ENCODE peak calls at places on chromosome 18, in six cellular contexts. S is cardiac muscle cell, W is A549, Q is tibial artery, N is OCI-LY7, C is PC-3. M is an unnamed sample.

GRCh38 chr18:60044290-60045006 is 144.7 kb downstream of the PMAIP1 start:
- DNase-seq in S (no peak), C (peak; percentile 90), W (peak; percentile 17), Q (no peak), N (no peak), M (peak; percentile 66)

GRCh38 chr18:68742206-68742605 is 27.3 kb upstream of the TMX3 start:
- DNase-seq in Q (no peak), W (no peak), S (no peak), N (no peak), C (no peak), M (no peak)

GRCh38 chr18:79400591-79401381 is 5.1 kb downstream of the NFATC1 start:
- DNase-seq in W (no peak), S (peak; percentile 34), Q (no peak), C (no peak), N (peak; percentile 38), M (no peak)

GRCh38 chr18:55657572-55658331 is 69.8 kb upstream of the TCF4 start:
- DNase-seq in N (no peak), S (no peak), C (no peak), W (no peak), Q (no peak), M (no peak)

GRCh38 chr18:23879966-23880565 is 134.5 kb upstream of the TTC39C start:
- DNase-seq in Q (no peak), N (no peak), S (no peak), C (no peak), W (no peak), M (no peak)

GRCh38 chr18:80193701-80194100 is 53.6 kb downstream of the PARD6G start:
- DNase-seq in S (no peak), C (no peak), W (no peak), Q (no peak), N (no peak), M (no peak)

GRCh38 chr18:31555971-31556747 is 35.5 kb upstream of the TTR start:
- DNase-seq in S (peak; percentile 68), W (peak; percentile 25), C (peak; percentile 64), Q (no peak), N (peak; percentile 69), M (peak; percentile 25)

GRCh38 chr18:46506974-46507373 is 150.0 kb downstream of the LOXHD1 start:
- DNase-seq in Q (no peak), W (no peak), N (no peak), S (no peak), C (no peak), M (no peak)

GRCh38 chr18:74392323-74392722 is 64.8 kb downstream of the DIPK1C start:
- DNase-seq in Q (no peak), N (no peak), C (no peak), S (no peak), W (no peak), M (no peak)

GRCh38 chr18:22439447-22439846 is 21.7 kb upstream of the CTAGE1 start:
- DNase-seq in Q (no peak), W (no peak), C (peak; percentile 19), N (no peak), S (no peak), M (no peak)

GRCh38 chr18:36284671-36285295 is 12.7 kb upstream of the FHOD3 start:
- DNase-seq in N (peak; percentile 52), C (peak; percentile 55), Q (peak; percentile 45), W (peak; percentile 20), S (peak; percentile 67), M (no peak)

GRCh38 chr18:41347057-41347456 is 608.0 kb upstream of the PIK3C3 start:
- DNase-seq in W (no peak), C (no peak), N (no peak), Q (no peak), S (no peak), M (no peak)

GRCh38 chr18:55233850-55234249 is 274.6 kb upstream of the CCDC68 start:
- DNase-seq in W (no peak), Q (no peak), C (peak; percentile 32), S (no peak), N (no peak), M (no peak)

GRCh38 chr18:30271716-30272115 is 770.8 kb downstream of the DSC3 start:
- DNase-seq in C (peak; percentile 50), W (no peak), Q (no peak), S (no peak), N (no peak), M (no peak)

GRCh38 chr18:26802330-26803200 is 62.9 kb downstream of the AQP4 start:
- DNase-seq in C (peak; percentile 6), Q (no peak), N (no peak), S (no peak), W (no peak), M (no peak)

GRCh38 chr18:26806224-26806623 is 59.3 kb downstream of the AQP4 start:
- DNase-seq in Q (no peak), W (no peak), S (peak; percentile 6), N (no peak), C (no peak), M (no peak)

GRCh38 chr18:26804474-26804873 is 61.0 kb downstream of the AQP4 start:
- DNase-seq in W (no peak), Q (no peak), C (no peak), N (no peak), S (peak; percentile 47), M (no peak)

GRCh38 chr18:26803643-26804042 is 61.9 kb downstream of the AQP4 start:
- DNase-seq in N (peak; percentile 14), C (no peak), W (no peak), S (peak; percentile 27), Q (no peak), M (no peak)
- TF ChIP-seq CTCF in N (peak; percentile 57), C (no peak), W (no peak), S (no peak), Q (no peak), M (no peak)

GRCh38 chr18:61528961-61529360 is 195.7 kb downstream of the CDH20 start:
- DNase-seq in S (no peak), N (no peak), C (no peak), W (no peak), Q (no peak), M (no peak)

GRCh38 chr18:61531891-61532290 is 198.7 kb downstream of the CDH20 start:
- DNase-seq in W (no peak), C (no peak), Q (no peak), S (no peak), N (no peak), M (no peak)

GRCh38 chr18:61535401-61535800 is 202.2 kb downstream of the CDH20 start:
- DNase-seq in C (no peak), S (no peak), W (no peak), Q (no peak), N (no peak), M (no peak)

GRCh38 chr18:61530681-61531080 is 197.5 kb downstream of the CDH20 start:
- DNase-seq in W (no peak), S (no peak), Q (no peak), C (no peak), N (no peak), M (no peak)

GRCh38 chr18:61531182-61531581 is 198.0 kb downstream of the CDH20 start:
- DNase-seq in W (no peak), C (no peak), N (no peak), S (no peak), Q (no peak), M (no peak)
- H3K4me3 ChIP-seq in W (no peak overlapping the region), C (no peak overlapping the region), N (no peak overlapping the region), S (no peak overlapping the region), Q (no peak overlapping the region), M (no peak overlapping the region)

DNA sequence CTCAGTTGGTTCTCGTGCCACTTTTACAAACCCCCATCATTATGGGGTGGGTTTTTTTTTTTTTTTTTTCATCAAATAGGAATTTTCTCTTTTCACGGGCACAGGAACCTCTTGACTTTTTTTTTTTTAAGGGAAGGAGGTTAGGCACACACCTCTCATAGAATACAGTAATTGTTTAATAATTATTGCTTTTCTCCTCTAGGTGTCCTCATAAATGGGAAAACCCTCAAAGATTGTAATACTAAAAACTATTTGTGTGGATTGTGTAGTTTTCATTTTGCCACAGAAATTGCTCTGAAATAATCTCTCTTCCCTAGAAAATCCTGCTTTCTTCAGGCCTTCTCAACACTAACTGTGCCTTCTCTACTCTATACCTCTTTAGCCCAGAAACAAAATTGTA is 147.3 kb downstream of the GREB1L start:
- DNase-seq in C (no peak), Q (no peak), W (no peak), N (no peak), S (no peak), M (no peak)
- TF ChIP-seq CTCF in C (peak; percentile 57), Q (no peak), W (peak; percentile 17), N (peak; percentile 48), S (no peak), M (no peak)

GRCh38 chr18:48409591-48410094 is 460 bp upstream of the ZBTB7C start:
- DNase-seq in W (no peak), N (no peak), Q (peak; percentile 41), S (peak; percentile 70), C (no peak), M (no peak)
- H3K4me3 ChIP-seq in W (peak overlapping the region; percentile 78), N (peak overlapping the region; percentile 67), Q (peak overlapping the region; percentile 89), S (peak overlapping the region; percentile 83), C (peak overlapping the region; percentile 67), M (peak overlapping the region; percentile 66)

DNA sequence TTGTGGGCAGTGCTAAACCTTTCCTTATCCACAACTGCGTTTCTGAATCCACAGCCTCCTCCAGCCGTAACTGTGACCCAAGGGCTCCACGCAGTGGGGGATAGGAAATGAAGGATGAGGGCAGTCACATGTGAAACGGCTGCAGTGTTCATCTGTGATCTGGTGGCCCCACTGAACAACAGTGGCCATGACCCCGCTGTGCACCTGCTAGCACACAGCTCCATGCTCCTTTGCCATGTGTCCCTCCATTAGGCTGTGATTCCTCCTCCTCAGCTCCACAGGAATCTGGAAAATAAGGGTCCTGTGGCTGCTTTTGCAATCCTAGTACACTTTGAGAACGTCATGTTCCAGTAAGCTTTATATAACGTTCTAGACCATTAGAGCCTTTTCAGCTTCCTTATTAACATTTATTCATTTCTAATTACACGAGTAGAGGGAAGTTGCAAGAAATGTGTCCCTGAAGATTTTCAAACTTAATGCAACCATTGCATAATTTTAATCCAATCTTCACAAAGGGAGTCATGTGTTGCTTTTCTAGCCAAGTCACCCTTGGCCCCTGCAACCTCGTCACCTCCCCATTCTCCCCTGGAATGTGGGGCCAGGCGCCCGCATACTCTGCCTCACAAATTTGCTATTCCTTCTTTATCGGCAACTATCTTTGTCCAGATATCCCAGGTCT is 7.1 kb upstream of the NAPG start:
- DNase-seq in W (no peak), Q (peak; percentile 62), N (no peak), C (no peak), S (peak; percentile 73), M (no peak)
- TF ChIP-seq CTCF in W (no peak), Q (peak; percentile 24), N (peak; percentile 18), C (no peak), S (peak; percentile 53), M (peak; percentile 43)

GRCh38 chr18:76351961-76352581 is 143.0 kb downstream of the ZNF516 start:
- DNase-seq in W (peak; percentile 15), S (peak; percentile 20), C (peak; percentile 29), N (no peak), Q (peak; percentile 60), M (peak; percentile 85)
- H3K4me3 ChIP-seq in W (peak overlapping the region; percentile 22), S (no peak overlapping the region), C (no peak overlapping the region), N (no peak overlapping the region), Q (no peak overlapping the region), M (peak overlapping the region; percentile 28)